ENCODE peak calls at places on chromosomes 13 and 19, in ten cellular contexts. M, J, H, D, Q, R, Y, S, C and U are unnamed samples.

GRCh38 chr19:771332-771785 is 20.4 kb downstream of the MISP start:
- DNase-seq in M (no peak), J (peak), H (peak), D (no peak), Q (peak), R (peak), Y (no peak), S (no peak), C (peak), U (peak)

GRCh38 chr13:52713894-52714293 is 25.7 kb downstream of the CNMD start:
- DNase-seq in M (no peak), J (no peak), H (no peak), D (no peak), Q (no peak), R (no peak), Y (no peak), S (no peak), C (no peak), U (no peak)

GRCh38 chr13:79989251-79989661 is 351.7 kb downstream of the SPRY2 start:
- DNase-seq in M (no peak), J (no peak), H (peak), D (no peak), Q (peak), R (no peak), Y (no peak), S (no peak), C (peak), U (peak)

GRCh38 chr19:7980635-7981121 is 24.8 kb downstream of the ELAVL1 start:
- DNase-seq in M (no peak), J (no peak), H (no peak), D (no peak), Q (no peak), R (no peak), Y (no peak), S (no peak), C (no peak), U (peak)

GRCh38 chr13:44120814-44121505 is 241.3 kb downstream of the LACC1 start:
- DNase-seq in M (no peak), J (no peak), H (no peak), D (no peak), Q (no peak), R (no peak), Y (no peak), S (no peak), C (no peak), U (no peak)

GRCh38 chr13:36192166-36192565 is 22.2 kb downstream of the SOHLH2 start:
- DNase-seq in M (no peak), J (no peak), H (no peak), D (no peak), Q (no peak), R (no peak), Y (no peak), S (no peak), C (no peak), U (no peak)

GRCh38 chr19:44955500-44956439 is 590 bp downstream of the CLPTM1 start:
- DNase-seq in M (no peak), J (no peak), H (no peak), D (no peak), Q (no peak), R (no peak), Y (no peak), S (no peak), C (no peak), U (no peak)

GRCh38 chr19:49147923-49148682 is 7.1 kb downstream of the HRC start:
- DNase-seq in M (no peak), J (no peak), H (no peak), D (no peak), Q (no peak), R (no peak), Y (no peak), S (peak), C (no peak), U (no peak)

GRCh38 chr19:46513461-46514236 is 18.0 kb upstream of the PNMA8B start:
- DNase-seq in M (no peak), J (peak), H (peak), D (no peak), Q (peak), R (peak), Y (peak), S (peak), C (peak), U (peak)

GRCh38 chr13:22498006-22498405 is 682.8 kb upstream of the SGCG start:
- DNase-seq in M (no peak), J (no peak), H (no peak), D (no peak), Q (no peak), R (no peak), Y (no peak), S (no peak), C (no peak), U (no peak)

GRCh38 chr13:44692173-44692713 is 116.1 kb upstream of the TSC22D1 start:
- DNase-seq in M (no peak), J (peak), H (no peak), D (no peak), Q (peak), R (peak), Y (no peak), S (no peak), C (no peak), U (no peak)

GRCh38 chr19:10553943-10554381 is 10.3 kb downstream of the ATG4D start:
- DNase-seq in M (no peak), J (no peak), H (no peak), D (no peak), Q (no peak), R (no peak), Y (peak), S (no peak), C (no peak), U (peak)

GRCh38 chr19:43489310-43489709 is 15.2 kb downstream of the PHLDB3 start:
- DNase-seq in M (no peak), J (no peak), H (no peak), D (no peak), Q (no peak), R (peak), Y (no peak), S (no peak), C (no peak), U (no peak)

GRCh38 chr13:39448831-39449230 is 154.2 kb downstream of the LHFPL6 start:
- DNase-seq in M (peak), J (no peak), H (no peak), D (no peak), Q (no peak), R (peak), Y (no peak), S (no peak), C (no peak), U (no peak)

GRCh38 chr13:114130708-114131580 is 1.5 kb downstream of the RASA3 start:
- DNase-seq in M (no peak), J (peak), H (peak), D (peak), Q (peak), R (peak), Y (peak), S (peak), C (peak), U (no peak)

GRCh38 chr13:75704942-75705320 is 68.8 kb downstream of the LMO7 start:
- DNase-seq in M (no peak), J (no peak), H (peak), D (no peak), Q (peak), R (no peak), Y (no peak), S (peak), C (no peak), U (peak)

GRCh38 chr13:57286511-57287098 is 119.6 kb downstream of the PRR20E start:
- DNase-seq in M (no peak), J (peak), H (no peak), D (no peak), Q (no peak), R (no peak), Y (no peak), S (no peak), C (no peak), U (peak)

GRCh38 chr13:104949840-104950805 is 1585.3 kb downstream of the EFNB2 start:
- DNase-seq in M (no peak), J (no peak), H (no peak), D (no peak), Q (peak), R (peak), Y (no peak), S (no peak), C (no peak), U (no peak)

GRCh38 chr19:39607021-39607420 is 4.7 kb downstream of the LGALS13 start:
- DNase-seq in M (no peak), J (no peak), H (no peak), D (no peak), Q (no peak), R (no peak), Y (no peak), S (no peak), C (no peak), U (no peak)

GRCh38 chr19:43820098-43820860 is 6.8 kb upstream of the ZNF283 start:
- DNase-seq in M (no peak), J (peak), H (no peak), D (no peak), Q (peak), R (peak), Y (peak), S (peak), C (no peak), U (peak)

GRCh38 chr19:28731577-28731976 is 481.4 kb downstream of the UQCRFS1 start:
- DNase-seq in M (no peak), J (no peak), H (no peak), D (no peak), Q (no peak), R (no peak), Y (no peak), S (no peak), C (no peak), U (no peak)

GRCh38 chr19:46902402-46902766 is 41.6 kb downstream of the ARHGAP35 start:
- DNase-seq in M (peak), J (peak), H (peak), D (no peak), Q (no peak), R (no peak), Y (no peak), S (peak), C (no peak), U (no peak)

GRCh38 chr19:40220674-40221073 is 2.5 kb upstream of the TTC9B start:
- DNase-seq in M (no peak), J (no peak), H (no peak), D (no peak), Q (no peak), R (no peak), Y (no peak), S (no peak), C (no peak), U (no peak)

GRCh38 chr19:32401992-32402391 is 3.6 kb upstream of the DPY19L3 start:
- DNase-seq in M (no peak), J (no peak), H (no peak), D (no peak), Q (no peak), R (no peak), Y (no peak), S (no peak), C (no peak), U (no peak)

GRCh38 chr19:661427-662196 is 1.4 kb downstream of the RNF126 start:
- DNase-seq in M (no peak), J (peak), H (no peak), D (no peak), Q (no peak), R (peak), Y (peak), S (no peak), C (no peak), U (peak)

GRCh38 chr19:802888-803561 is 5.8 kb downstream of the PTBP1 start:
- DNase-seq in M (no peak), J (no peak), H (no peak), D (no peak), Q (no peak), R (no peak), Y (no peak), S (no peak), C (no peak), U (no peak)

GRCh38 chr13:101579291-101579802 is 126.9 kb downstream of the ITGBL1 start:
- DNase-seq in M (peak), J (no peak), H (no peak), D (no peak), Q (peak), R (peak), Y (no peak), S (no peak), C (no peak), U (no peak)

GRCh38 chr19:33721735-33722297 is 74.9 kb upstream of the KCTD15 start:
- DNase-seq in M (no peak), J (no peak), H (no peak), D (no peak), Q (no peak), R (no peak), Y (no peak), S (no peak), C (no peak), U (no peak)

GRCh38 chr19:46475976-46476375 is 4.6 kb upstream of the PNMA8A start:
- DNase-seq in M (no peak), J (no peak), H (no peak), D (no peak), Q (peak), R (no peak), Y (no peak), S (no peak), C (no peak), U (no peak)

GRCh38 chr13:44211286-44211685 is 162.3 kb upstream of the SERP2 start:
- DNase-seq in M (no peak), J (no peak), H (no peak), D (no peak), Q (no peak), R (no peak), Y (no peak), S (no peak), C (no peak), U (no peak)

GRCh38 chr19:10299545-10300458 is 9.8 kb downstream of the ZGLP1 start:
- DNase-seq in M (no peak), J (no peak), H (no peak), D (no peak), Q (no peak), R (no peak), Y (no peak), S (no peak), C (no peak), U (no peak)

GRCh38 chr13:35994131-35994966 is 136.8 kb downstream of the DCLK1 start:
- DNase-seq in M (peak), J (no peak), H (no peak), D (peak), Q (peak), R (peak), Y (no peak), S (peak), C (no peak), U (no peak)

GRCh38 chr19:11279505-11280236 is 16.3 kb upstream of the TSPAN16 start:
- DNase-seq in M (no peak), J (no peak), H (no peak), D (no peak), Q (no peak), R (no peak), Y (peak), S (no peak), C (no peak), U (no peak)

GRCh38 chr19:19445911-19446361 is 40.5 kb downstream of the GATAD2A start:
- DNase-seq in M (no peak), J (no peak), H (no peak), D (no peak), Q (peak), R (no peak), Y (no peak), S (no peak), C (no peak), U (peak)

GRCh38 chr19:38266070-38266469 is 1.7 kb downstream of the SPINT2 start:
- DNase-seq in M (no peak), J (no peak), H (peak), D (no peak), Q (no peak), R (no peak), Y (no peak), S (peak), C (no peak), U (no peak)

GRCh38 chr19:33226550-33227241 is 1.0 kb upstream of the SLC7A10 start:
- DNase-seq in M (peak), J (peak), H (no peak), D (no peak), Q (no peak), R (peak), Y (no peak), S (no peak), C (no peak), U (no peak)

GRCh38 chr19:2422951-2423880 is 4.2 kb downstream of the TIMM13 start:
- DNase-seq in M (no peak), J (no peak), H (no peak), D (no peak), Q (no peak), R (no peak), Y (no peak), S (peak), C (no peak), U (no peak)

GRCh38 chr13:34223984-34224383 is 406.0 kb downstream of the RFC3 start:
- DNase-seq in M (no peak), J (no peak), H (no peak), D (no peak), Q (no peak), R (no peak), Y (no peak), S (no peak), C (no peak), U (no peak)
- H3K4me3 ChIP-seq in M (no peak), J (no peak), H (no peak), D (no peak), Q (no peak), R (no peak), Y (no peak), S (no peak), C (no peak), U (no peak)

GRCh38 chr19:13864223-13864512 is 12.8 kb upstream of the NANOS3 start:
- DNase-seq in M (no peak), J (no peak), H (no peak), D (no peak), Q (no peak), R (no peak), Y (no peak), S (no peak), C (no peak), U (no peak)

GRCh38 chr19:13865578-13866462 is 11.1 kb upstream of the NANOS3 start:
- DNase-seq in M (no peak), J (no peak), H (no peak), D (no peak), Q (no peak), R (no peak), Y (peak), S (peak), C (no peak), U (no peak)

GRCh38 chr19:13866463-13867046 is 10.4 kb upstream of the NANOS3 start:
- DNase-seq in M (no peak), J (no peak), H (no peak), D (no peak), Q (no peak), R (no peak), Y (no peak), S (no peak), C (no peak), U (no peak)

GRCh38 chr19:13865243-13865577 is 11.7 kb upstream of the NANOS3 start:
- DNase-seq in M (no peak), J (no peak), H (no peak), D (no peak), Q (no peak), R (no peak), Y (no peak), S (no peak), C (no peak), U (no peak)

DNA sequence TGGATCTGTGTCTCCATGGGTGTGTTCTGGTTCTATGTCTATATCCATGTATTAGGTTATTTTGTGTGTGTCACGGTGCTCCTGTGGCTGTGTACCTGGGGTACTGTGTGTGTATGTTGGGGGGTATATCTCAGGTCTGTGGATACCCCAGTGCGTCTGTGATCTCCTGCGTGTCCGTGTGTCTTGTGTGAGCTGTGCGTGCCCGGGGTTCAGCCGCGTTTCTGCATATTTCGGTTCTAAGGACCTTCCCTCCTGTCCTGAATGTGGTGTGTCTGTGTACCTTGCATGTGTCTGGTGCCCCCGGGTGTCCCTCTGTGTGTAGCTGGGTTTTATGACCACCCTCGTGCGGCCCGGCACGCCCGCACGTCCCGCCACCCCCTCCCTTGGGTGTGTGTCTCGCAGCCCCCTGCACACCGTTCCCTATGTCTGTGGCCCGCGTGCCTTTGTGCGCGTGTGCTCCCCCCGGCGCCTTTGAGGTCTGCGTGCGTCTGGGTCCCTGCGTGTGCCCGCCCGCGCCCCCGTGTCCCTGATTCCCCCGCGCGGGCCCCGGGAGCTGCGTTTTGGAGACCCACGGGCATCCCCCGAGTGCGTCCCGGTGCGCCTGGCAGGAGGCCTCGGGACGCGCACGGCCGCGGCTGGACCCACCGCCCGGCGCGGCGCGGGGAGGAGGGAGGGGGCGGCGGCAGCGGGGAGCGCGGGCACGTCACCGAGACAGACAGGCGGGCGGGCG is 12.3 kb upstream of the NANOS3 start:
- DNase-seq in M (no peak), J (no peak), H (no peak), D (no peak), Q (no peak), R (no peak), Y (no peak), S (peak), C (no peak), U (no peak)
- H3K4me3 ChIP-seq in M (peak), J (no peak), H (no peak), D (peak), Q (no peak), R (peak), Y (no peak), S (no peak), C (peak), U (no peak)

DNA sequence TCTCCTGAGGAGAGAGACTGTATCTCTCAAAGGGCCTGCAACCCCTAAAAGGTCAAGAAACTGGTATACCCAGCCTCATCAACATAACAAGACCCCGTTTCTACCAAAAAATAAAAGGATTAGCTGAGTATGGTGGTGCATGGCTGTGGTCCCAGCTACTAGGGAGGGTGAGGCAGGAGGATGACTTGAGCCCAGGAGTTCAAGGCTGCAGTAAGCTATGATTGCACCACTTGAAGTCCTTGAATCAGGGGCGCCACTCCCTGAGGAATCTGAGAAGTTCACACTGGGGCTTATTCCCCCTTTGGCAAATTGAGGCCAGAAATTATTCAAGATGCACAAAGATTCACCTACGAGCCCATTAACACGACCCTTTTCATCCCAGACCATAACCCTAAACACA is 83.0 kb downstream of the TSHZ3 start:
- DNase-seq in M (no peak), J (no peak), H (no peak), D (no peak), Q (no peak), R (no peak), Y (no peak), S (no peak), C (no peak), U (no peak)
- H3K4me3 ChIP-seq in M (no peak), J (no peak), H (no peak), D (no peak), Q (no peak), R (no peak), Y (no peak), S (no peak), C (no peak), U (no peak)

GRCh38 chr13:30077338-30077737 is 226.9 kb upstream of the UBL3 start:
- DNase-seq in M (no peak), J (peak), H (no peak), D (no peak), Q (no peak), R (no peak), Y (no peak), S (no peak), C (no peak), U (no peak)
- H3K4me3 ChIP-seq in M (no peak), J (no peak), H (no peak), D (no peak), Q (no peak), R (no peak), Y (no peak), S (no peak), C (no peak), U (no peak)

GRCh38 chr13:27038323-27038722 is 133.3 kb downstream of the USP12 start:
- DNase-seq in M (peak), J (no peak), H (peak), D (no peak), Q (peak), R (peak), Y (no peak), S (no peak), C (no peak), U (no peak)

GRCh38 chr13:27037171-27037570 is 134.4 kb downstream of the USP12 start:
- DNase-seq in M (no peak), J (no peak), H (no peak), D (no peak), Q (no peak), R (no peak), Y (no peak), S (no peak), C (no peak), U (no peak)

GRCh38 chr13:27037571-27037970 is 134.0 kb downstream of the USP12 start:
- DNase-seq in M (no peak), J (no peak), H (no peak), D (no peak), Q (no peak), R (no peak), Y (no peak), S (no peak), C (no peak), U (no peak)

GRCh38 chr13:27040826-27041108 is 130.8 kb downstream of the USP12 start:
- DNase-seq in M (no peak), J (no peak), H (no peak), D (no peak), Q (no peak), R (no peak), Y (no peak), S (no peak), C (no peak), U (no peak)

GRCh38 chr13:27039171-27039701 is 132.4 kb downstream of the USP12 start:
- DNase-seq in M (no peak), J (no peak), H (no peak), D (no peak), Q (no peak), R (no peak), Y (no peak), S (no peak), C (no peak), U (no peak)
- H3K4me3 ChIP-seq in M (no peak), J (no peak), H (no peak), D (no peak), Q (no peak), R (no peak), Y (no peak), S (no peak), C (no peak), U (no peak)